ENCODE peak calls at places on chromosome 1, in nine cellular contexts. T is activated CD4-positive, alpha-beta T cell treated with anti-CD3 and anti-CD28 coated beads, Interleukin-2, amount 50 U/mL, for 48 hours; N is A172; X is CD4-positive, CD25-positive, alpha-beta regulatory T cell; V is endothelial cell of umbilical vein; H is mesendoderm; Q is T47D; I is HFFc6; W is EH. C is an unnamed sample.
A peak's percentile ranks its signal among the peaks of the same experiment; 100 is the strongest.

GRCh38 chr1:14476170-14476955 is 122.1 kb upstream of the KAZN start:
- DNase-seq in W (peak; percentile 6), Q (no peak), T (no peak), N (peak; percentile 82), X (no peak), H (peak; percentile 6), V (no peak), I (no peak), C (no peak)

GRCh38 chr1:232034547-232034946 is 408.0 kb downstream of the DISC1 start:
- DNase-seq in I (no peak), N (no peak), Q (no peak), T (no peak), W (no peak), V (no peak), X (no peak), H (no peak), C (no peak)

GRCh38 chr1:101238041-101238515 is 1.3 kb downstream of the S1PR1 start:
- DNase-seq in H (no peak), V (peak; percentile 62), N (no peak), Q (no peak), W (no peak), T (peak; percentile 82), X (peak; percentile 11), I (no peak), C (peak; percentile 65)

GRCh38 chr1:243956448-243956847 is 94.6 kb upstream of the ZBTB18 start:
- DNase-seq in V (no peak), T (no peak), H (no peak), N (no peak), Q (no peak), I (peak; percentile 18), X (no peak), W (peak; percentile 67), C (no peak)

GRCh38 chr1:56817716-56818463 is 1.3 kb downstream of the FYB2 start:
- DNase-seq in W (peak; percentile 27), Q (no peak), T (no peak), N (no peak), I (peak; percentile 3), H (no peak), X (no peak), V (no peak), C (no peak)

GRCh38 chr1:202639500-202639899 is 70.8 kb downstream of the SYT2 start:
- DNase-seq in T (no peak), H (no peak), V (no peak), I (peak; percentile 91), W (peak; percentile 85), Q (no peak), X (no peak), N (peak; percentile 45), C (no peak)

GRCh38 chr1:210830034-210831028 is 303.6 kb downstream of the KCNH1 start:
- DNase-seq in V (no peak), X (no peak), W (peak; percentile 1), N (peak; percentile 33), T (no peak), H (no peak), Q (no peak), I (no peak), C (no peak)

GRCh38 chr1:228151526-228151925 is 1.8 kb downstream of the GJC2 start:
- DNase-seq in T (no peak), Q (no peak), H (no peak), V (no peak), I (no peak), X (no peak), N (no peak), W (no peak), C (no peak)

GRCh38 chr1:198660341-198661056 is 21.7 kb downstream of the PTPRC start:
- DNase-seq in N (no peak), T (no peak), W (no peak), Q (no peak), H (no peak), I (no peak), V (no peak), X (no peak), C (peak; percentile 54)

GRCh38 chr1:182270731-182271130 is 120.9 kb downstream of the GLUL start:
- DNase-seq in N (no peak), Q (no peak), V (no peak), I (no peak), T (no peak), W (no peak), X (no peak), H (no peak), C (no peak)

GRCh38 chr1:195899762-195900352 is 708.4 kb downstream of the KCNT2 start:
- DNase-seq in T (no peak), X (no peak), I (peak; percentile 92), W (peak; percentile 95), Q (no peak), N (peak; percentile 35), V (no peak), H (peak; percentile 3), C (no peak)

GRCh38 chr1:220922951-220923350 is 43.7 kb downstream of the HLX start:
- DNase-seq in T (no peak), I (no peak), V (no peak), N (no peak), H (peak; percentile 3), X (no peak), Q (no peak), W (no peak), C (no peak)

GRCh38 chr1:211722277-211723175 is 47.1 kb upstream of the NEK2 start:
- DNase-seq in Q (no peak), X (no peak), V (no peak), H (no peak), I (no peak), N (no peak), W (no peak), T (no peak), C (no peak)

GRCh38 chr1:57091642-57092041 is 125.8 kb upstream of the C8B start:
- DNase-seq in X (no peak), Q (no peak), W (no peak), H (no peak), I (no peak), T (no peak), N (no peak), V (no peak), C (no peak)

GRCh38 chr1:10973552-10973951 is 38.9 kb upstream of the TARDBP start:
- DNase-seq in Q (no peak), T (no peak), X (no peak), N (peak; percentile 51), V (no peak), W (peak; percentile 73), H (no peak), I (no peak), C (no peak)

GRCh38 chr1:172180886-172181285 is 239.6 kb upstream of the C1orf105 start:
- DNase-seq in N (peak; percentile 10), W (peak; percentile 62), I (peak; percentile 8), Q (no peak), T (peak; percentile 59), H (no peak), X (no peak), V (peak; percentile 75), C (peak; percentile 52)

GRCh38 chr1:43529206-43529731 is 1.4 kb upstream of the PTPRF start:
- DNase-seq in I (peak; percentile 81), T (peak; percentile 89), H (peak; percentile 93), Q (peak; percentile 52), N (peak; percentile 80), V (peak; percentile 81), X (peak; percentile 58), W (peak; percentile 87), C (peak; percentile 85)